ENCODE peak calls at places on chromosomes 16 and 17, in seven cellular contexts. V is BE2C; Y is endodermal cell; X is GM13977; Q is AG09309; U is activated CD4-positive, CD25-positive, alpha-beta regulatory T cell treated with anti-CD3 and anti-CD28 coated beads, Interleukin-2, amount 50 U/mL, for 16 hours; Z is ureter. J is an unnamed sample.

GRCh38 chr17:76266244-76266938 is 1.2 kb downstream of the UBALD2 start:
- DNase-seq in V (no peak), Y (no peak), X (no peak), Q (no peak), U (no peak), Z (peak; percentile 68), J (no peak)

GRCh38 chr16:4506450-4506849 is 30.3 kb downstream of the HMOX2 start:
- DNase-seq in V (peak; percentile 63), Y (peak; percentile 83), X (peak; percentile 79), Q (no peak), U (peak; percentile 23), Z (peak; percentile 72), J (no peak)

GRCh38 chr17:68103148-68103547 is 67.6 kb downstream of the KPNA2 start:
- DNase-seq in V (no peak), Y (no peak), X (no peak), Q (no peak), U (no peak), Z (no peak), J (no peak)

GRCh38 chr16:49563666-49564065 is 190.1 kb downstream of the C16orf78 start:
- DNase-seq in V (no peak), Y (no peak), X (no peak), Q (no peak), U (no peak), Z (no peak), J (no peak)

GRCh38 chr17:47264171-47264570 is 10.5 kb downstream of the ITGB3 start:
- DNase-seq in V (no peak), Y (no peak), X (no peak), Q (no peak), U (no peak), Z (no peak), J (no peak)

GRCh38 chr16:79850348-79850747 is 249.8 kb upstream of the MAF start:
- DNase-seq in V (no peak), Y (no peak), X (no peak), Q (no peak), U (no peak), Z (no peak), J (no peak)

GRCh38 chr17:64323774-64324173 is 60.7 kb upstream of the TEX2 start:
- DNase-seq in V (no peak), Y (no peak), X (peak; percentile 43), Q (no peak), U (no peak), Z (no peak), J (no peak)

GRCh38 chr17:46770818-46771600 is 47.5 kb downstream of the WNT3 start:
- DNase-seq in V (peak; percentile 58), Y (peak; percentile 91), X (peak; percentile 62), Q (no peak), U (no peak), Z (no peak), J (no peak)

GRCh38 chr16:57621521-57622268 is 6.7 kb upstream of the ADGRG1 start:
- DNase-seq in V (no peak), Y (peak; percentile 42), X (no peak), Q (no peak), U (no peak), Z (no peak), J (no peak)